ENCODE peak calls at places on chromosomes 7 and 10, in eight cellular contexts. Z is LHCN-M2, X is sciatic nerve, W is cardiac muscle cell, P is mesenteric fat pad, A is mucosa of descending colon, K is mesendoderm, V is HuH-7. D is an unnamed sample.

GRCh38 chr10:5413012-5413938 is 918 bp downstream of the NET1 start:
- DNase-seq in P (no peak), K (peak), V (peak), W (peak), Z (peak), X (no peak), A (no peak), D (no peak)

GRCh38 chr7:2399848-2400587 is 3.4 kb upstream of the CHST12 start:
- DNase-seq in W (peak), Z (peak), P (no peak), K (peak), X (peak), V (peak), A (peak), D (peak)

GRCh38 chr7:44163591-44163990 is 22.5 kb upstream of the MYL7 start:
- DNase-seq in P (no peak), W (no peak), V (no peak), X (no peak), K (peak), A (no peak), Z (peak), D (no peak)

GRCh38 chr7:84194484-84195260 is at the start of gene SEMA3A:
- DNase-seq in K (peak), Z (peak), X (no peak), P (no peak), V (peak), W (peak), A (no peak), D (peak)

GRCh38 chr10:7826971-7827370 is 8.7 kb downstream of the TAF3 start:
- DNase-seq in X (no peak), Z (peak), A (no peak), K (peak), P (no peak), V (peak), W (peak), D (peak)

GRCh38 chr7:103636153-103636552 is 190.1 kb upstream of the SLC26A5 start:
- DNase-seq in V (no peak), Z (peak), X (no peak), W (no peak), A (no peak), K (peak), P (no peak), D (no peak)

GRCh38 chr7:149248777-149249176 is 9.3 kb downstream of the ZNF212 start:
- DNase-seq in K (no peak), W (no peak), Z (no peak), P (no peak), A (no peak), X (no peak), V (no peak), D (no peak)

GRCh38 chr7:151824285-151824950 is 52.5 kb downstream of the PRKAG2 start:
- DNase-seq in K (peak), A (no peak), Z (no peak), V (no peak), P (no peak), X (no peak), W (peak), D (no peak)

GRCh38 chr7:157693521-157694388 is 357.0 kb downstream of the DNAJB6 start:
- DNase-seq in X (peak), K (peak), V (no peak), Z (no peak), A (no peak), P (peak), W (peak), D (peak)

GRCh38 chr10:89553064-89553734 is 17.8 kb upstream of the SLC16A12 start:
- DNase-seq in A (no peak), Z (peak), P (no peak), K (no peak), V (no peak), X (no peak), W (no peak), D (no peak)

GRCh38 chr10:28722065-28722803 is 44.9 kb downstream of the BAMBI start:
- DNase-seq in P (peak), X (peak), V (peak), Z (peak), W (peak), K (peak), A (peak), D (peak)